ENCODE peak calls at places on chromosomes 1 and 21, in four cellular contexts. One of them, this sample, is unnamed.

GRCh38 chr1:65525297-65526048 is 105.0 kb downstream of the LEPR start:
- DNase-seq in HepG2: no peak
- DNase-seq in GM12878: no peak
- DNase-seq in K562: peak; percentile 75
- DNase-seq in this sample: peak; percentile 57

GRCh38 chr21:39377444-39378050 is 28.7 kb upstream of the HMGN1 start:
- DNase-seq in HepG2: peak; percentile 20
- DNase-seq in GM12878: no peak
- DNase-seq in K562: peak; percentile 56
- DNase-seq in this sample: no peak

GRCh38 chr1:223403184-223403815 is 10.1 kb downstream of the CCDC185 start:
- DNase-seq in HepG2: no peak
- DNase-seq in GM12878: no peak
- DNase-seq in K562: no peak
- DNase-seq in this sample: no peak

GRCh38 chr1:18703041-18703621 is 72.5 kb downstream of the PAX7 start:
- DNase-seq in HepG2: peak; percentile 10
- DNase-seq in GM12878: no peak
- DNase-seq in K562: peak; percentile 45
- DNase-seq in this sample: no peak

GRCh38 chr1:207279683-207280082 is 41.8 kb upstream of the CD55 start:
- DNase-seq in HepG2: no peak
- DNase-seq in GM12878: no peak
- DNase-seq in K562: no peak
- DNase-seq in this sample: no peak

GRCh38 chr1:180928272-180929230 is 15.9 kb downstream of the KIAA1614 start:
- DNase-seq in HepG2: peak; percentile 55
- DNase-seq in GM12878: no peak
- DNase-seq in K562: no peak
- DNase-seq in this sample: no peak

GRCh38 chr1:7224081-7224534 is 438.9 kb downstream of the CAMTA1 start:
- DNase-seq in HepG2: no peak
- DNase-seq in GM12878: no peak
- DNase-seq in K562: no peak
- DNase-seq in this sample: no peak

GRCh38 chr1:226034482-226034881 is 28.0 kb upstream of the H3-3A start:
- DNase-seq in HepG2: peak; percentile 32
- DNase-seq in GM12878: no peak
- DNase-seq in K562: no peak
- DNase-seq in this sample: no peak

GRCh38 chr21:44576025-44576420 is 2.5 kb downstream of the KRTAP10-4 start:
- DNase-seq in HepG2: no peak
- DNase-seq in GM12878: no peak
- DNase-seq in K562: no peak
- DNase-seq in this sample: no peak

GRCh38 chr21:17542371-17542992 is 29.6 kb downstream of the CXADR start:
- DNase-seq in HepG2: peak; percentile 94
- DNase-seq in GM12878: no peak
- DNase-seq in K562: no peak
- DNase-seq in this sample: no peak

GRCh38 chr1:199691540-199691939 is 336.0 kb upstream of the NR5A2 start:
- DNase-seq in HepG2: no peak
- DNase-seq in GM12878: no peak
- DNase-seq in K562: no peak
- DNase-seq in this sample: peak; percentile 25

GRCh38 chr1:150094734-150095133 is 27.2 kb downstream of the VPS45 start:
- DNase-seq in HepG2: no peak
- DNase-seq in GM12878: no peak
- DNase-seq in K562: no peak
- DNase-seq in this sample: no peak

GRCh38 chr1:23692308-23692871 is 784 bp downstream of the RPL11 start:
- DNase-seq in HepG2: no peak
- DNase-seq in GM12878: no peak
- DNase-seq in K562: no peak
- DNase-seq in this sample: no peak

GRCh38 chr1:150464422-150464826 is 22.8 kb upstream of the TARS2 start:
- DNase-seq in HepG2: peak; percentile 51
- DNase-seq in GM12878: no peak
- DNase-seq in K562: peak; percentile 79
- DNase-seq in this sample: peak; percentile 83

GRCh38 chr1:199310701-199311100 is 671.9 kb downstream of the PTPRC start:
- DNase-seq in HepG2: no peak
- DNase-seq in GM12878: no peak
- DNase-seq in K562: no peak
- DNase-seq in this sample: no peak

GRCh38 chr1:81232505-81232904 is 568.2 kb upstream of the ADGRL2 start:
- DNase-seq in HepG2: no peak
- DNase-seq in GM12878: no peak
- DNase-seq in K562: no peak
- DNase-seq in this sample: no peak

GRCh38 chr1:119374208-119374877 is 5.8 kb downstream of the HAO2 start:
- DNase-seq in HepG2: no peak
- DNase-seq in GM12878: no peak
- DNase-seq in K562: no peak
- DNase-seq in this sample: no peak

GRCh38 chr1:50857702-50858101 is 102.4 kb downstream of the FAF1 start:
- DNase-seq in HepG2: no peak
- DNase-seq in GM12878: no peak
- DNase-seq in K562: no peak
- DNase-seq in this sample: no peak
- TF ChIP-seq BHLHE40 in HepG2: no peak
- TF ChIP-seq BHLHE40 in GM12878: no peak
- TF ChIP-seq BHLHE40 in K562: no peak
- TF ChIP-seq BHLHE40 in this sample: no peak

DNA sequence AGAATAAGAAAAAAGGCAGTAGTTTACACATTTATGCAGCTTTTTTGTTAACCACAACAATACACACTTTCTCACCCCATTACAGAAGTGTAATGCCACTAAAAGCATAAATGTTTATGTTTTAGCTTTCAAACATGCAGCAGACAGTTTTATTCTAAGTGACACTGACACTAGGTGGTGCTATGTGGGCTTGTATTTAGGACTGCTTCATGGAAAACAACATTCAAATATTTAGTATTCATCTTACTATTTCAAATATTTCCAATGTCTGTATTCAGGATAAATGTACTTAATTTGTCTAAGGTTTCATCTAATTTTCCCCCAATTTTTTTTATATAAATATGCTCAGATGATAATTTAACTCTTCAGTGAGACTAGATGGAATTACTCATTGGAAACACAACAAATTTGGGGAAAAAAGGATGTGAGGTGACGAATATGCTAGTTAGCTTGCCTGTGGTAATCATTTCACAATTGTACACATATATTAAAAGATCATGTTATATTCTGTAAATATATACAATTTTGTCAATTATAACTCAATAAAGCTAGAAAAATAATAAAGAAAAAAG is 71.4 kb downstream of the USP1 start:
- DNase-seq in HepG2: peak; percentile 48
- DNase-seq in GM12878: peak; percentile 9
- DNase-seq in K562: no peak
- DNase-seq in this sample: peak; percentile 34
- TF ChIP-seq TARDBP in HepG2: no peak
- TF ChIP-seq TARDBP in GM12878: no peak
- TF ChIP-seq TARDBP in K562: no peak
- TF ChIP-seq TARDBP in this sample: no peak

GRCh38 chr1:29437946-29438345 is 201.6 kb downstream of the PTPRU start:
- DNase-seq in HepG2: no peak
- DNase-seq in GM12878: no peak
- DNase-seq in K562: no peak
- DNase-seq in this sample: no peak
- TF ChIP-seq FOXM1 in HepG2: no peak
- TF ChIP-seq FOXM1 in GM12878: no peak
- TF ChIP-seq FOXM1 in K562: no peak
- TF ChIP-seq FOXM1 in this sample: no peak

GRCh38 chr1:230749150-230749549 is 2.0 kb downstream of the CAPN9 start:
- DNase-seq in HepG2: no peak
- DNase-seq in GM12878: peak; percentile 4
- DNase-seq in K562: no peak
- DNase-seq in this sample: no peak

GRCh38 chr1:230745071-230745470 is 2.1 kb upstream of the CAPN9 start:
- DNase-seq in HepG2: no peak
- DNase-seq in GM12878: no peak
- DNase-seq in K562: no peak
- DNase-seq in this sample: no peak

GRCh38 chr1:230747886-230748800 is 955 bp downstream of the CAPN9 start:
- DNase-seq in HepG2: no peak
- DNase-seq in GM12878: no peak
- DNase-seq in K562: no peak
- DNase-seq in this sample: no peak

GRCh38 chr1:230746617-230747016 is 571 bp upstream of the CAPN9 start:
- DNase-seq in HepG2: no peak
- DNase-seq in GM12878: no peak
- DNase-seq in K562: no peak
- DNase-seq in this sample: no peak

DNA sequence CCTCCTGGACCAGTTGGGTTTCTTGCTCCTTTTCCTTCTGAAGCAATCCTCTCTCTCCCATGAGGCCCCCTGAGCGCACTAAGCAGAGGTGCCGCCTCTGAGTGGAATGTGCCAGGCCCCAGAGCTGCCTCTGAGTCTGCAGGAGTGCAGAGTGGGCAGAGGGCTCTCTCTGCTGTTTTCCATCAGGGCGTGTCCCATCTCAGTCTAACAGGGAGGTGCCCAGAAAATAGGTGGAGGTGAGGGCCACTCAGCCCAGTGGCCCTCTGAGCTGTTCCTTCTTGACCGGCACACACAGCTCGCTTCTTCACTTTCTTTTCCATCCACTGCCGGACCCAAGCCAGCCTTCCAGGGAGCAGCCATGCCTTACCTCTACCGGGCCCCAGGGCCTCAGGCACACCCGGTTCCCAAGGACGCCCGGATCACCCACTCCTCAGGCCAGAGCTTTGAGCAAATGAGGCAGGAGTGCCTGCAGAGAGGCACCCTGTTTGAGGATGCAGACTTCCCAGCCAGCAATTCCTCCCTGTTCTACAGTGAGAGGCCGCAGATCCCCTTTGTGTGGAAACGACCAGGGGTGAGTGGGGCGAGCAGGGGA is at the start of gene CAPN9:
- DNase-seq in HepG2: no peak
- DNase-seq in GM12878: no peak
- DNase-seq in K562: no peak
- DNase-seq in this sample: no peak
- TF ChIP-seq BHLHE40 in HepG2: no peak
- TF ChIP-seq BHLHE40 in GM12878: no peak
- TF ChIP-seq BHLHE40 in K562: no peak
- TF ChIP-seq BHLHE40 in this sample: no peak

GRCh38 chr21:34695434-34695833 is 26.6 kb downstream of the CLIC6 start:
- DNase-seq in HepG2: no peak
- DNase-seq in GM12878: peak; percentile 75
- DNase-seq in K562: no peak
- DNase-seq in this sample: no peak
- TF ChIP-seq TARDBP in HepG2: no peak
- TF ChIP-seq TARDBP in GM12878: no peak
- TF ChIP-seq TARDBP in K562: no peak
- TF ChIP-seq TARDBP in this sample: no peak

DNA sequence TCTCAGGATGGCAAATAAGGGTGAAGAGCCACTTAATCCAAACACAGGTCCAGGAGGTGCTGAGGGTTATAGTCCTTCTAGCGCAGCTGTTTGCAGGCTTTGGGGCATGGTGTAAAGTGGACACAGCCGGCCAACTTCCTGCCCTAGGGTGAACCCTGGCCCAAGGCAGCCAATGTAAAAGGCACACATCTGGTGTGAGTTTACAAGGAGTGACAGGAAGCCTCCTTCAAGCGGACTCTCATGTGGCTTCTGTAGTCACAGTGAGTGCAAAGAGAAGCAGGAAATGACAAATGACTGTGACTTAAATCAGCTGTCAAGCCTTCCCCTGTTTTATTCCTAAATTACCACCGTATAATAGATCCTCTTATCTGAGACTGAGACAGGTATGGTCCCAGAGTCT is 213.0 kb downstream of the CRB1 start:
- DNase-seq in HepG2: no peak
- DNase-seq in GM12878: no peak
- DNase-seq in K562: no peak
- DNase-seq in this sample: no peak
- TF ChIP-seq FOXM1 in HepG2: no peak
- TF ChIP-seq FOXM1 in GM12878: no peak
- TF ChIP-seq FOXM1 in K562: no peak
- TF ChIP-seq FOXM1 in this sample: no peak

GRCh38 chr1:109371271-109371739 is 26.4 kb downstream of the SORT1 start:
- DNase-seq in HepG2: no peak
- DNase-seq in GM12878: no peak
- DNase-seq in K562: no peak
- DNase-seq in this sample: no peak
- TF ChIP-seq BHLHE40 in HepG2: no peak
- TF ChIP-seq BHLHE40 in GM12878: no peak
- TF ChIP-seq BHLHE40 in K562: no peak
- TF ChIP-seq BHLHE40 in this sample: no peak

This sample was measured in HEK293T.